ENCODE peak calls at places on chromosomes 7 and 10, in four cellular contexts. U is epithelial cell of prostate; C is stimulated activated CD8-positive, alpha-beta memory T cell treated with anti-CD3 and anti-CD28 coated beads, Interleukin-15, amount 100 ng/mL, for 1 hour; V is DMS153. Y is an unnamed sample.

GRCh38 chr7:113606325-113606724 is 312.5 kb downstream of the PPP1R3A start:
- DNase-seq in U (no peak), C (no peak), V (no peak), Y (no peak)

GRCh38 chr10:61663466-61663865 is 737 bp downstream of the CABCOCO1 start:
- DNase-seq in C (no peak), U (no peak), V (no peak), Y (no peak)

GRCh38 chr10:74244097-74244685 is 93.2 kb downstream of the ADK start:
- DNase-seq in V (peak), C (no peak), U (no peak), Y (peak)

GRCh38 chr10:93272884-93273675 is 199.4 kb downstream of the CYP26A1 start:
- DNase-seq in U (no peak), C (no peak), V (no peak), Y (no peak)

GRCh38 chr10:69100136-69100872 is 12.4 kb downstream of the SRGN start:
- DNase-seq in U (no peak), V (no peak), C (no peak), Y (no peak)

GRCh38 chr10:32199724-32200394 is 143.6 kb upstream of the KIF5B start:
- DNase-seq in U (no peak), V (no peak), C (no peak), Y (no peak)

GRCh38 chr7:138468244-138469123 is 8.4 kb downstream of the TRIM24 start:
- DNase-seq in V (no peak), C (no peak), U (no peak), Y (no peak)

GRCh38 chr10:71561003-71561577 is 158.5 kb downstream of the C10orf105 start:
- DNase-seq in U (no peak), V (no peak), C (no peak), Y (no peak)

GRCh38 chr7:30028749-30029635 is 780 bp downstream of the PLEKHA8 start:
- DNase-seq in U (no peak), C (no peak), V (no peak), Y (peak)

GRCh38 chr10:70816220-70816894 is 609 bp downstream of the SGPL1 start:
- DNase-seq in C (no peak), V (peak), U (no peak), Y (peak)

GRCh38 chr10:11505636-11506035 is 105.8 kb downstream of the USP6NL start:
- DNase-seq in U (no peak), V (no peak), C (no peak), Y (no peak)

GRCh38 chr10:42928064-42928463 is 145.5 kb downstream of the BMS1 start:
- DNase-seq in C (no peak), U (no peak), V (no peak), Y (no peak)

GRCh38 chr10:110834622-110835219 is 37.0 kb upstream of the PDCD4 start:
- DNase-seq in U (no peak), C (no peak), V (peak), Y (peak)

GRCh38 chr7:150972094-150972493 is 6.0 kb downstream of the KCNH2 start:
- DNase-seq in V (no peak), U (no peak), C (no peak), Y (no peak)

GRCh38 chr7:91800389-91800788 is 80.1 kb downstream of the MTERF1 start:
- DNase-seq in U (no peak), C (no peak), V (no peak), Y (no peak)

GRCh38 chr10:78299861-78300453 is 266.3 kb downstream of the RPS24 start:
- DNase-seq in U (no peak), C (no peak), V (no peak), Y (no peak)